ENCODE peak calls at places on chromosomes 6 and 20, in six cellular contexts. K is foreskin keratinocyte, W is spleen, V is Peyer's patch, B is caudate nucleus, T is small intestine. F is an unnamed sample.

GRCh38 chr6:34554593-34555322 is 1.4 kb downstream of the SPDEF start:
- DNase-seq in B (no peak), W (no peak), V (no peak), K (no peak), T (peak; percentile 42), F (no peak)

GRCh38 chr6:36857325-36857724 is 17.3 kb downstream of the PPIL1 start:
- DNase-seq in W (no peak), V (no peak), T (no peak), K (no peak), B (no peak), F (no peak)

GRCh38 chr6:26555505-26556262 is 17.5 kb downstream of the HMGN4 start:
- DNase-seq in V (no peak), W (no peak), B (no peak), K (no peak), T (no peak), F (no peak)

GRCh38 chr6:160837146-160837545 is 135.1 kb downstream of the PLG start:
- DNase-seq in T (no peak), K (no peak), W (no peak), V (no peak), B (no peak), F (no peak)

GRCh38 chr20:17683218-17684076 is 1.4 kb upstream of the RRBP1 start:
- DNase-seq in B (no peak), W (no peak), K (no peak), V (no peak), T (peak; percentile 51), F (no peak)

GRCh38 chr6:33967966-33968724 is 164.3 kb upstream of the MLN start:
- DNase-seq in V (no peak), W (peak; percentile 7), K (no peak), T (peak; percentile 27), B (no peak), F (no peak)

GRCh38 chr6:154249499-154250298 is 106.9 kb downstream of the IPCEF1 start:
- DNase-seq in V (no peak), T (peak; percentile 52), W (no peak), B (no peak), K (no peak), F (no peak)

GRCh38 chr20:50301165-50301564 is 110.5 kb downstream of the CEBPB start:
- DNase-seq in V (no peak), W (no peak), B (no peak), K (no peak), T (no peak), F (no peak)

GRCh38 chr6:157120523-157121232 is 202.6 kb downstream of the TMEM242 start:
- DNase-seq in B (no peak), W (no peak), V (no peak), K (no peak), T (no peak), F (no peak)

GRCh38 chr6:44685213-44685612 is 297.7 kb downstream of the CDC5L start:
- DNase-seq in B (no peak), K (no peak), T (no peak), V (no peak), W (no peak), F (no peak)

GRCh38 chr6:44327096-44327495 is 13.9 kb upstream of the AARS2 start:
- DNase-seq in T (no peak), B (no peak), W (no peak), V (no peak), K (no peak), F (no peak)

GRCh38 chr20:13587370-13587769 is 51.4 kb downstream of the TASP1 start:
- DNase-seq in T (no peak), B (no peak), W (no peak), V (no peak), K (no peak), F (no peak)

GRCh38 chr20:34994509-34995131 is 39.0 kb downstream of the MYH7B start:
- DNase-seq in T (peak; percentile 90), V (no peak), B (no peak), W (no peak), K (no peak), F (no peak)

GRCh38 chr6:79307321-79308036 is 73.0 kb upstream of the HMGN3 start:
- DNase-seq in T (no peak), W (no peak), K (peak; percentile 95), B (no peak), V (no peak), F (no peak)

GRCh38 chr6:30006170-30007131 is 54.6 kb upstream of the POLR1H start:
- DNase-seq in B (no peak), T (peak; percentile 43), V (no peak), K (no peak), W (peak; percentile 78), F (peak; percentile 41)

GRCh38 chr6:149037026-149037734 is 280.3 kb upstream of the TAB2 start:
- DNase-seq in K (no peak), T (no peak), W (no peak), V (no peak), B (no peak), F (no peak)

GRCh38 chr6:37168809-37169457 is 1.0 kb upstream of the PIM1 start:
- DNase-seq in W (no peak), K (no peak), B (no peak), T (peak; percentile 56), V (peak; percentile 25), F (no peak)

GRCh38 chr20:11905460-11906150 is 12.1 kb upstream of the BTBD3 start:
- DNase-seq in B (no peak), K (no peak), W (no peak), V (no peak), T (peak; percentile 66), F (no peak)

GRCh38 chr20:11902264-11902663 is 15.4 kb upstream of the BTBD3 start:
- DNase-seq in T (no peak), K (no peak), V (no peak), W (no peak), B (no peak), F (no peak)

GRCh38 chr20:11912013-11912663 is 5.6 kb upstream of the BTBD3 start:
- DNase-seq in K (no peak), W (no peak), B (no peak), V (no peak), T (peak; percentile 22), F (no peak)

GRCh38 chr20:11907621-11908020 is 10.1 kb upstream of the BTBD3 start:
- DNase-seq in W (no peak), K (peak; percentile 76), B (no peak), T (no peak), V (no peak), F (no peak)

GRCh38 chr20:11906626-11907480 is 10.8 kb upstream of the BTBD3 start:
- DNase-seq in V (no peak), B (no peak), W (no peak), K (peak; percentile 88), T (peak; percentile 44), F (no peak)
- H3K27ac ChIP-seq in V (no peak overlapping the region), B (no peak overlapping the region), W (no peak overlapping the region), K (peak overlapping the region; percentile 57), T (peak overlapping the region; percentile 11), F (no peak overlapping the region)

DNA sequence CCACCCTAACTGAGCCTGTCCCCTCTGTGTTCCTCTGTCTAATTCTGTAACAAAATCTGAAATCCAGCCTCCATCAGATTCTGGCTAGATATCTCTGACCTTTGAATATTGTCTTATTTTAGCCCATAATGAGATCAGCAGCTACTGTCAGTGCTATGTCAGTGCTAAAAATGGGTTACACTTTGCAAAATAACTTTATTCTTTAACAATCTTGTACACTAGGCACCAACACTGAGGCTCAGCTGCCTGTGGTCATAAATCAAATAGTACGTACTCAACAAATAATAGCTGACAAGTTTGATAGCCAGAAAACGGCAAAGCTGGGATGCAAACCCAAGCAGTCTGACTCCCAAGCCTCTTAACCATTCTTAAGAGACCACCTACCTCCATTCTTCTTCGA is 22.1 kb downstream of the TTPAL start:
- DNase-seq in W (no peak), V (no peak), K (no peak), B (no peak), T (no peak), F (no peak)
- H3K27ac ChIP-seq in W (no peak overlapping the region), V (no peak overlapping the region), K (peak overlapping the region; percentile 100), B (no peak overlapping the region), T (no peak overlapping the region), F (peak overlapping the region; percentile 79)

DNA sequence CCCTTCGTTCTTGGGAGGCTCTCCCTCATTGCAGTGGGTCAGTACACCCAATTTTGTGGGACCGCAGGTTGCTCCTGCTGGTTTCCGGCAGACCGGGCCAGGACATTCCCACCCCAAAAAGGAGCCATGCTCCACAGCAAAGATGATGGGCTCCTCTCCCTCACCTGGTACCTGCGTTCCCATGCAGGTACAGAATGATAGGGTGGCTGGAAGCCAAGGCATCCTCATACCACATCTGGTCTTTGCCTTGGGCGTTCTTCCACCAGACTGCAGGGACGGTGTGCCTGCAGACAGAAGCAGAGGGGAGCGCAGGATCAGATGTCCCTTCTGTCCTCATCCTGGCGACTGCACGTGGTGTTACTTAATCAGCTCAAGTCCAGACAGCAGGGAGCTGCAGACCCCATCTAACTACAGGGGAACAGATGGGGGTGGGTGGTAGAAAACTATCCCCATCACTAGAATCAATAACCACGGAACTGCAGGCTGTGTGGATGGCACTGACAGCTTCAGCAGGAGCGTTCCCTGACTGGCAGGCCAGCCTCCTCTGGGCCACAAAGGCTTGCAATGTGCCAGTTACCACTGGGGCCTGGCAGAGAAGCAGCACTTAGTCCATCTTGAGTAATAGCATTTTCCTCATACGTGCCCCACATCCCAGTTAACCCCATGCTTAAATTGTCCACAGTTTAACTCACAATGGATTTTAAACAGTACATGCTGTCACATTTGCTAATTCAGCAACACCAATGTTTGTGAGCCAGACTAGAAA is 70.4 kb downstream of the ABHD12 start:
- DNase-seq in T (no peak), V (no peak), K (no peak), W (peak; percentile 47), B (no peak), F (no peak)
- H3K27ac ChIP-seq in T (no peak overlapping the region), V (no peak overlapping the region), K (no peak overlapping the region), W (no peak overlapping the region), B (peak overlapping the region; percentile 54), F (no peak overlapping the region)

DNA sequence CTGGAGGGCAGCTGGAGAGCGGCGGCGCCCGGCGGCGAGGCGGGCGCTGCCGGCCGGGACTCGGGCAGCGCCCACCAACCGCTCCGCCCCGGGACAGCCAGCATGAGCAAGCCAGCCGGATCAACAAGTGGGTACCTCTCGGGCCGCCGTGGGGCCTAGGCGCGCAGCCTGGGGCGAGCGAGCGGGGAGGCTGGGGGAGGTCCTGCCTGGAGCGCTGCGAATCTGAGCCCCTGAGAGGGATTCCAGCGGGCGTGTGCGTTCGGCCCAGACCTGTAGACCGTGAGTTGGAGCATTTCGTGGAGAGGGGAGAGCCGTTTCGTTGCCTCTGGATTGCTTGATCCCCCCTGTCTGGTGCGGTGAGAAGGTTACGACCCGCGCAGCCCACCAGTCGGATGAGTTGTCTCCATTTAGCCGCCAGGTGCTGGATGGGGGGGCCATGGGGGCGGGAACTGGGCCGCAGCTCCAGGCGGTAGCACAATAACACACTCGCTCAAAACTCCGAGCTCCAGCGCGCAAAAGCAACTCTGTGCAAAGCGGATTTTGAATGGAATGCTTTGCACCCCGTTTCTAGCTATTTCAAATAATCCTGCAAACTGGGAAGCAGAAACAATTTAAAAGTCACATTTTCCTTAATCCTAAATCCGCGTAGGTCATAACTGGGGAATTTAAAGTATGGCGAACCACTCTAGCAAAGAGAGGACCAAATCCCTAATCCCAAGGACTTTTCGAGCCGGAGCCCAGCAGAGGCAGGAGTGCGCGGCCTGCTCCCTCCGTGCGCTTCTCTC is 1.0 kb downstream of the NR2E1 start:
- DNase-seq in K (no peak), T (no peak), V (no peak), B (no peak), W (no peak), F (no peak)
- H3K27ac ChIP-seq in K (no peak overlapping the region), T (no peak overlapping the region), V (no peak overlapping the region), B (no peak overlapping the region), W (no peak overlapping the region), F (no peak overlapping the region)